ENCODE peak calls at places on chromosome 21, in eight cellular contexts. X, A, K, Z, B, V, Q and Y are unnamed samples.

GRCh38 chr21:39141502-39141901 is 41.7 kb downstream of the PSMG1 start:
- DNase-seq in X (peak), A (no peak), K (no peak), Z (no peak), B (no peak), V (peak), Q (no peak), Y (no peak)

GRCh38 chr21:35314896-35315582 is 265.9 kb upstream of the RUNX1 start:
- DNase-seq in X (no peak), A (no peak), K (no peak), Z (no peak), B (no peak), V (no peak), Q (no peak), Y (no peak)

GRCh38 chr21:8989261-8989882 is 1532.0 kb upstream of the TPTE start:
- DNase-seq in X (peak), A (no peak), K (no peak), Z (no peak), B (no peak), V (no peak), Q (no peak), Y (no peak)

GRCh38 chr21:24225432-24225831 is 1381.8 kb downstream of the MRPL39 start:
- DNase-seq in X (no peak), A (no peak), K (no peak), Z (no peak), B (no peak), V (no peak), Q (peak), Y (no peak)

GRCh38 chr21:46155514-46156377 is at the start of gene FTCD:
- DNase-seq in X (no peak), A (no peak), K (no peak), Z (no peak), B (no peak), V (no peak), Q (no peak), Y (no peak)

GRCh38 chr21:16087523-16087922 is 357.7 kb downstream of the USP25 start:
- DNase-seq in X (no peak), A (no peak), K (no peak), Z (no peak), B (no peak), V (no peak), Q (no peak), Y (no peak)

GRCh38 chr21:26835027-26835713 is 10.0 kb downstream of the ADAMTS1 start:
- DNase-seq in X (no peak), A (no peak), K (peak), Z (no peak), B (no peak), V (no peak), Q (peak), Y (no peak)

GRCh38 chr21:44510508-44511218 is 29.3 kb downstream of the KRTAP10-1 start:
- DNase-seq in X (peak), A (peak), K (peak), Z (peak), B (peak), V (peak), Q (peak), Y (peak)

GRCh38 chr21:38319781-38320180 is 63.0 kb downstream of the KCNJ15 start:
- DNase-seq in X (no peak), A (no peak), K (peak), Z (no peak), B (no peak), V (no peak), Q (no peak), Y (no peak)

GRCh38 chr21:42724226-42724920 is 71.0 kb downstream of the PDE9A start:
- DNase-seq in X (no peak), A (no peak), K (peak), Z (no peak), B (no peak), V (no peak), Q (peak), Y (no peak)

GRCh38 chr21:34722684-34723300 is 54.0 kb downstream of the CLIC6 start:
- DNase-seq in X (no peak), A (peak), K (no peak), Z (peak), B (peak), V (no peak), Q (no peak), Y (peak)

GRCh38 chr21:45630066-45630694 is 13.3 kb upstream of the PCBP3 start:
- DNase-seq in X (no peak), A (peak), K (no peak), Z (no peak), B (no peak), V (no peak), Q (no peak), Y (no peak)

GRCh38 chr21:34992736-34993135 is 56.4 kb downstream of the RUNX1 start:
- DNase-seq in X (no peak), A (no peak), K (no peak), Z (no peak), B (no peak), V (no peak), Q (peak), Y (no peak)

GRCh38 chr21:34363733-34364132 is at the start of gene KCNE2:
- DNase-seq in X (no peak), A (peak), K (no peak), Z (no peak), B (no peak), V (no peak), Q (no peak), Y (no peak)

GRCh38 chr21:33308586-33309490 is 15.9 kb upstream of the IFNAR1 start:
- DNase-seq in X (peak), A (no peak), K (no peak), Z (no peak), B (no peak), V (peak), Q (no peak), Y (no peak)

GRCh38 chr21:10418649-10419048 is 102.7 kb upstream of the TPTE start:
- DNase-seq in X (no peak), A (no peak), K (no peak), Z (no peak), B (peak), V (no peak), Q (no peak), Y (no peak)

GRCh38 chr21:31732891-31733520 is 1.1 kb upstream of the SCAF4 start:
- DNase-seq in X (peak), A (peak), K (no peak), Z (peak), B (peak), V (peak), Q (no peak), Y (peak)

GRCh38 chr21:38965241-38965640 is 159.5 kb downstream of the ETS2 start:
- DNase-seq in X (peak), A (no peak), K (peak), Z (no peak), B (no peak), V (no peak), Q (no peak), Y (no peak)

GRCh38 chr21:44534688-44535087 is 5.3 kb downstream of the KRTAP10-1 start:
- DNase-seq in X (no peak), A (no peak), K (no peak), Z (no peak), B (no peak), V (no peak), Q (no peak), Y (no peak)

GRCh38 chr21:28419110-28419509 is 573.6 kb downstream of the LTN1 start:
- DNase-seq in X (no peak), A (no peak), K (peak), Z (no peak), B (no peak), V (no peak), Q (no peak), Y (no peak)

GRCh38 chr21:24115141-24115540 is 1492.1 kb downstream of the MRPL39 start:
- DNase-seq in X (no peak), A (no peak), K (no peak), Z (no peak), B (no peak), V (no peak), Q (no peak), Y (no peak)

GRCh38 chr21:36909423-36909822 is 57.0 kb downstream of the HLCS start:
- DNase-seq in X (no peak), A (no peak), K (no peak), Z (no peak), B (no peak), V (no peak), Q (no peak), Y (no peak)

GRCh38 chr21:41927727-41928409 is 25.9 kb downstream of the C2CD2 start:
- DNase-seq in X (no peak), A (no peak), K (no peak), Z (no peak), B (no peak), V (no peak), Q (no peak), Y (peak)

GRCh38 chr21:36881223-36881622 is 85.2 kb downstream of the HLCS start:
- DNase-seq in X (no peak), A (no peak), K (peak), Z (no peak), B (no peak), V (no peak), Q (no peak), Y (no peak)

GRCh38 chr21:46366966-46367365 is 43.0 kb downstream of the PCNT start:
- DNase-seq in X (no peak), A (no peak), K (no peak), Z (no peak), B (no peak), V (no peak), Q (no peak), Y (no peak)

GRCh38 chr21:37673801-37674575 is 242.3 kb downstream of the KCNJ6 start:
- DNase-seq in X (no peak), A (peak), K (no peak), Z (no peak), B (no peak), V (no peak), Q (no peak), Y (no peak)

GRCh38 chr21:32578107-32578691 is 7.1 kb downstream of the TCP10L start:
- DNase-seq in X (peak), A (peak), K (no peak), Z (no peak), B (peak), V (no peak), Q (no peak), Y (no peak)

GRCh38 chr21:21101911-21102310 is 103.7 kb downstream of the NCAM2 start:
- DNase-seq in X (peak), A (peak), K (peak), Z (no peak), B (peak), V (no peak), Q (peak), Y (no peak)

GRCh38 chr21:28118570-28118969 is 874.1 kb downstream of the LTN1 start:
- DNase-seq in X (no peak), A (no peak), K (no peak), Z (no peak), B (no peak), V (no peak), Q (no peak), Y (no peak)

GRCh38 chr21:41477641-41478318 is 30.2 kb downstream of the TMPRSS2 start:
- DNase-seq in X (no peak), A (peak), K (no peak), Z (no peak), B (peak), V (peak), Q (no peak), Y (no peak)

GRCh38 chr21:26469789-26470188 is 103.3 kb downstream of the CYYR1 start:
- DNase-seq in X (no peak), A (no peak), K (peak), Z (no peak), B (no peak), V (no peak), Q (peak), Y (no peak)

GRCh38 chr21:45982758-45983731 is 1.5 kb downstream of the COL6A1 start:
- DNase-seq in X (no peak), A (peak), K (no peak), Z (no peak), B (peak), V (no peak), Q (no peak), Y (no peak)

GRCh38 chr21:18253252-18253651 is 8.6 kb downstream of the CHODL start:
- DNase-seq in X (no peak), A (no peak), K (no peak), Z (no peak), B (no peak), V (no peak), Q (no peak), Y (no peak)

GRCh38 chr21:37796011-37796410 is 120.2 kb downstream of the KCNJ6 start:
- DNase-seq in X (no peak), A (no peak), K (no peak), Z (no peak), B (no peak), V (no peak), Q (no peak), Y (no peak)